ENCODE peak calls at places on chromosomes 13 and 19, in four cellular contexts. One of them, this sample, is unnamed.

GRCh38 chr19:1167687-1168561 is 6.1 kb downstream of the SBNO2 start:
- DNase-seq in activated T-cell treated with anti-CD3 and anti-CD28 coated beads, Interleukin-2, amount 50 U/mL, for 72 hours: no peak
- DNase-seq in stimulated activated CD8-positive, alpha-beta memory T cell treated with anti-CD3 and anti-CD28 coated beads, Interleukin-7, amount 100 ng/mL, for 1 hour: no peak
- DNase-seq in activated CD4-positive, alpha-beta T cell treated with anti-CD3 and anti-CD28 coated beads, Interleukin-2, amount 10 ng/mL, durations not matched to agents 7 days and 5 days: no peak
- DNase-seq in this sample: no peak

GRCh38 chr19:46904114-46905060 is 43.6 kb downstream of the ARHGAP35 start:
- DNase-seq in activated CD4-positive, alpha-beta T cell treated with anti-CD3 and anti-CD28 coated beads, Interleukin-2, amount 10 ng/mL, durations not matched to agents 7 days and 5 days: no peak
- DNase-seq in activated T-cell treated with anti-CD3 and anti-CD28 coated beads, Interleukin-2, amount 50 U/mL, for 72 hours: no peak
- DNase-seq in stimulated activated CD8-positive, alpha-beta memory T cell treated with anti-CD3 and anti-CD28 coated beads, Interleukin-7, amount 100 ng/mL, for 1 hour: no peak
- DNase-seq in this sample: no peak

GRCh38 chr19:55720214-55720746 is 17.9 kb downstream of the NLRP9 start:
- DNase-seq in activated CD4-positive, alpha-beta T cell treated with anti-CD3 and anti-CD28 coated beads, Interleukin-2, amount 10 ng/mL, durations not matched to agents 7 days and 5 days: no peak
- DNase-seq in stimulated activated CD8-positive, alpha-beta memory T cell treated with anti-CD3 and anti-CD28 coated beads, Interleukin-7, amount 100 ng/mL, for 1 hour: no peak
- DNase-seq in activated T-cell treated with anti-CD3 and anti-CD28 coated beads, Interleukin-2, amount 50 U/mL, for 72 hours: no peak
- DNase-seq in this sample: no peak

GRCh38 chr19:16575282-16575681 is 3.1 kb upstream of the SLC35E1 start:
- DNase-seq in activated CD4-positive, alpha-beta T cell treated with anti-CD3 and anti-CD28 coated beads, Interleukin-2, amount 10 ng/mL, durations not matched to agents 7 days and 5 days: no peak
- DNase-seq in activated T-cell treated with anti-CD3 and anti-CD28 coated beads, Interleukin-2, amount 50 U/mL, for 72 hours: no peak
- DNase-seq in stimulated activated CD8-positive, alpha-beta memory T cell treated with anti-CD3 and anti-CD28 coated beads, Interleukin-7, amount 100 ng/mL, for 1 hour: no peak
- DNase-seq in this sample: no peak

GRCh38 chr13:92355213-92355612 is 871.4 kb upstream of the GPC6 start:
- DNase-seq in activated T-cell treated with anti-CD3 and anti-CD28 coated beads, Interleukin-2, amount 50 U/mL, for 72 hours: no peak
- DNase-seq in activated CD4-positive, alpha-beta T cell treated with anti-CD3 and anti-CD28 coated beads, Interleukin-2, amount 10 ng/mL, durations not matched to agents 7 days and 5 days: no peak
- DNase-seq in stimulated activated CD8-positive, alpha-beta memory T cell treated with anti-CD3 and anti-CD28 coated beads, Interleukin-7, amount 100 ng/mL, for 1 hour: no peak
- DNase-seq in this sample: no peak

GRCh38 chr13:21703846-21704245 is 33.0 kb downstream of the FGF9 start:
- DNase-seq in activated CD4-positive, alpha-beta T cell treated with anti-CD3 and anti-CD28 coated beads, Interleukin-2, amount 10 ng/mL, durations not matched to agents 7 days and 5 days: no peak
- DNase-seq in activated T-cell treated with anti-CD3 and anti-CD28 coated beads, Interleukin-2, amount 50 U/mL, for 72 hours: no peak
- DNase-seq in stimulated activated CD8-positive, alpha-beta memory T cell treated with anti-CD3 and anti-CD28 coated beads, Interleukin-7, amount 100 ng/mL, for 1 hour: no peak
- DNase-seq in this sample: no peak

GRCh38 chr19:4063369-4064072 is 3.2 kb downstream of the ZBTB7A start:
- DNase-seq in activated T-cell treated with anti-CD3 and anti-CD28 coated beads, Interleukin-2, amount 50 U/mL, for 72 hours: no peak
- DNase-seq in stimulated activated CD8-positive, alpha-beta memory T cell treated with anti-CD3 and anti-CD28 coated beads, Interleukin-7, amount 100 ng/mL, for 1 hour: no peak
- DNase-seq in activated CD4-positive, alpha-beta T cell treated with anti-CD3 and anti-CD28 coated beads, Interleukin-2, amount 10 ng/mL, durations not matched to agents 7 days and 5 days: no peak
- DNase-seq in this sample: no peak

GRCh38 chr19:10961073-10961762 is 388 bp downstream of the SMARCA4 start:
- DNase-seq in stimulated activated CD8-positive, alpha-beta memory T cell treated with anti-CD3 and anti-CD28 coated beads, Interleukin-7, amount 100 ng/mL, for 1 hour: no peak
- DNase-seq in activated T-cell treated with anti-CD3 and anti-CD28 coated beads, Interleukin-2, amount 50 U/mL, for 72 hours: peak
- DNase-seq in activated CD4-positive, alpha-beta T cell treated with anti-CD3 and anti-CD28 coated beads, Interleukin-2, amount 10 ng/mL, durations not matched to agents 7 days and 5 days: peak
- DNase-seq in this sample: no peak

GRCh38 chr19:16627194-16627927 is 643 bp downstream of the MED26 start:
- DNase-seq in stimulated activated CD8-positive, alpha-beta memory T cell treated with anti-CD3 and anti-CD28 coated beads, Interleukin-7, amount 100 ng/mL, for 1 hour: no peak
- DNase-seq in activated CD4-positive, alpha-beta T cell treated with anti-CD3 and anti-CD28 coated beads, Interleukin-2, amount 10 ng/mL, durations not matched to agents 7 days and 5 days: peak
- DNase-seq in activated T-cell treated with anti-CD3 and anti-CD28 coated beads, Interleukin-2, amount 50 U/mL, for 72 hours: peak
- DNase-seq in this sample: no peak

GRCh38 chr13:80082396-80083096 is 258.4 kb downstream of the SPRY2 start:
- DNase-seq in activated T-cell treated with anti-CD3 and anti-CD28 coated beads, Interleukin-2, amount 50 U/mL, for 72 hours: no peak
- DNase-seq in activated CD4-positive, alpha-beta T cell treated with anti-CD3 and anti-CD28 coated beads, Interleukin-2, amount 10 ng/mL, durations not matched to agents 7 days and 5 days: no peak
- DNase-seq in stimulated activated CD8-positive, alpha-beta memory T cell treated with anti-CD3 and anti-CD28 coated beads, Interleukin-7, amount 100 ng/mL, for 1 hour: no peak
- DNase-seq in this sample: no peak

This sample was measured in effector CD4-positive, alpha-beta T cell.